ENCODE peak calls at places on chromosomes 1 and 21, in five cellular contexts. W is A549, E is pancreas, Z is astrocyte of the spinal cord, M is fibroblast of lung. J is an unnamed sample.

GRCh38 chr21:35933466-35933865 is 126.9 kb downstream of the SETD4 start:
- DNase-seq in W (peak; percentile 7), E (peak; percentile 20), Z (peak; percentile 87), M (peak; percentile 77), J (peak; percentile 96)

GRCh38 chr1:182786223-182787001 is 3.2 kb upstream of the NPL start:
- DNase-seq in W (peak; percentile 78), E (peak; percentile 28), Z (peak; percentile 77), M (peak; percentile 60), J (peak; percentile 43)

GRCh38 chr1:62716397-62716796 is 28.2 kb upstream of the DOCK7 start:
- DNase-seq in W (no peak), E (no peak), Z (no peak), M (no peak), J (peak; percentile 30)

GRCh38 chr1:151655362-151655761 is 43.5 kb downstream of the SNX27 start:
- DNase-seq in W (no peak), E (no peak), Z (no peak), M (no peak), J (no peak)

GRCh38 chr1:43835141-43836021 is 98.2 kb upstream of the ARTN start:
- DNase-seq in W (no peak), E (no peak), Z (peak; percentile 96), M (peak; percentile 97), J (peak; percentile 94)

GRCh38 chr1:91744973-91745648 is 140.8 kb downstream of the TGFBR3 start:
- DNase-seq in W (no peak), E (peak; percentile 50), Z (no peak), M (no peak), J (peak; percentile 68)

GRCh38 chr21:22796147-22796546 is 1797.9 kb downstream of the NCAM2 start:
- DNase-seq in W (no peak), E (no peak), Z (no peak), M (no peak), J (no peak)

GRCh38 chr1:114111731-114112661 is 41.7 kb downstream of the SYT6 start:
- DNase-seq in W (peak; percentile 41), E (no peak), Z (no peak), M (no peak), J (no peak)

GRCh38 chr1:68093737-68094136 is 43.3 kb upstream of the DIRAS3 start:
- DNase-seq in W (no peak), E (no peak), Z (peak; percentile 44), M (peak; percentile 72), J (no peak)

GRCh38 chr1:170273556-170274501 is 128.1 kb downstream of the NTMT2 start:
- DNase-seq in W (no peak), E (peak; percentile 2), Z (no peak), M (no peak), J (no peak)

GRCh38 chr1:1299686-1300351 is 7.9 kb downstream of the ACAP3 start:
- DNase-seq in W (no peak), E (no peak), Z (no peak), M (no peak), J (no peak)

GRCh38 chr1:240030236-240030635 is 61.4 kb upstream of the FMN2 start:
- DNase-seq in W (no peak), E (no peak), Z (peak; percentile 10), M (peak; percentile 78), J (peak; percentile 18)

GRCh38 chr1:154453155-154453554 is 48.0 kb downstream of the IL6R start:
- DNase-seq in W (no peak), E (no peak), Z (no peak), M (no peak), J (peak; percentile 63)

GRCh38 chr1:60911980-60912692 is 170.2 kb upstream of the NFIA start:
- DNase-seq in W (no peak), E (no peak), Z (no peak), M (no peak), J (no peak)

GRCh38 chr1:111615874-111616715 is 3.5 kb upstream of the RAP1A start:
- DNase-seq in W (no peak), E (no peak), Z (no peak), M (no peak), J (no peak)

DNA sequence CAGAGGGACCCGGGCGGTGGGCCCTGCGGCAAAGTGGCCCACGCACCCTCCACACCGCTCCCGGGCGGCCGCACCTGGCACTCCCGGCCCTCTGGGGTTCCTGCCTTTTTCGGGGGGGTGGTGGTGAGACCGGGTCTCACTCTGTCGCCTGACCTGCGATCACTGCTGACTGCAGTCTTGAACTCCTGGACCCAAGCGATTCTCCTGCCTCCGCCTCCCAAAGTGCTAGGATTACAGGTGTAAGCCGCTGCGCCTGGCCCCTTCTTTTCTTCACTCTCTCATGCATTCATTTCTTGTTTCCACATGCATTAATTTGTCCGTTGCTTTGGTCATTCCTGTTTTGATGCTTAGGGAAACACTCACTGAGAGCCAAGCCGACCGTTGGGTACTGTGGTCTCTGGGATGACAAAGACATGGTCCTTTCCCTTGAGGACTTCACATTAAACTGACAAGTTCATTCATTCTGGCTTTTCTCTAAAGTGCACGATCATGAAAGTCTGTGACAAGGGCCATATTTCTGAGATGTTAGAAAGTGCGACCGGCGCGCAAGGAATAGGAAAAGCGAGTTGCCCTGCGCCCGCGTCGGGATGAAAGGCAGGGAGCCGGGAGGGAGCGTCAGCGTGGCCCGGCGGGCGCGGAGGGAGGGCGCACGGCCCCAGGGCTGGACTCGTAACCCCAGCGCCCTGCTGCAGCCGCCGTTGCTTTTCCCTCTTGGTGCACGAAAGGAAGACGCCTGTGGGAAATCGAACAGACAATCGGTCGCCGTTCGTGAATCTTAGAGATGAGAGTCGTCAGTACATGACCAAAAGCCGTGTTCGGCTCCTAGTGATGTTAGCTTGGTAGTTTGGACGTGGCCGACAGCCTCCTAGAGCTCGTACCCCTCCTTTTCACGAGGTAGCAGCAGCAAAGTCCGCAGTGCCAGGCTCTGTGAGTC is 1.0 kb upstream of the MCOLN2 start:
- DNase-seq in W (no peak), E (no peak), Z (peak; percentile 11), M (peak; percentile 14), J (peak; percentile 67)
- H3K4me3 ChIP-seq in W (peak overlapping the region; percentile 93), E (peak overlapping the region; percentile 73), Z (peak overlapping the region; percentile 34), M (peak overlapping the region; percentile 44), J (peak overlapping the region; percentile 64)

GRCh38 chr1:222769181-222769580 is 32.2 kb downstream of the FAM177B start:
- DNase-seq in W (peak; percentile 33), E (no peak), Z (no peak), M (no peak), J (no peak)
- TF ChIP-seq CTCF in W (no peak), E (no peak), Z (no peak), M (no peak), J (no peak)

DNA sequence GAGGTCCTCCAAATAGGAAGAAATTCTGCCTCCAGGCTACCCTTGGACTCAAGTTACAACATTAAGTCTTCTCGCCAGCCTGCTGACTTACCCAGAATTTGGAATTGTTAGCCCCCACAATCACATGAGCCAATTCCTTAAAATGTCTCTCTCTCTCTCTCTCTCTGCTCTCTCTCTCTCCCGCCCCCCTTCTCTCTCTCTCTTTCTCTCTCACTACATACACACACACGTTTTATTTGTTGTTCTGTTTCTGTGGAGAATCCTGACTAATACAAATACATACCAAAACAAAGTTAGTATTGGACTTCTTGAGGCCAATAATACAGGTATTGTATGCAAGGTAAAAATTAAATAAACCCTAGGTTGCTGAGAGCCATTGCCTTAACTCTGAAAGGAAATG is 72.1 kb downstream of the TNFSF18 start:
- DNase-seq in W (no peak), E (no peak), Z (no peak), M (no peak), J (no peak)
- H3K4me3 ChIP-seq in W (no peak overlapping the region), E (no peak overlapping the region), Z (no peak overlapping the region), M (no peak overlapping the region), J (no peak overlapping the region)

GRCh38 chr1:39359028-39359570 is 132.3 kb upstream of the BMP8A start:
- DNase-seq in W (no peak), E (no peak), Z (peak; percentile 37), M (peak; percentile 72), J (no peak)

GRCh38 chr1:39358491-39358890 is 132.9 kb upstream of the BMP8A start:
- DNase-seq in W (no peak), E (no peak), Z (no peak), M (no peak), J (no peak)

GRCh38 chr1:39352881-39353280 is 138.6 kb upstream of the BMP8A start:
- DNase-seq in W (no peak), E (no peak), Z (no peak), M (no peak), J (peak; percentile 61)

DNA sequence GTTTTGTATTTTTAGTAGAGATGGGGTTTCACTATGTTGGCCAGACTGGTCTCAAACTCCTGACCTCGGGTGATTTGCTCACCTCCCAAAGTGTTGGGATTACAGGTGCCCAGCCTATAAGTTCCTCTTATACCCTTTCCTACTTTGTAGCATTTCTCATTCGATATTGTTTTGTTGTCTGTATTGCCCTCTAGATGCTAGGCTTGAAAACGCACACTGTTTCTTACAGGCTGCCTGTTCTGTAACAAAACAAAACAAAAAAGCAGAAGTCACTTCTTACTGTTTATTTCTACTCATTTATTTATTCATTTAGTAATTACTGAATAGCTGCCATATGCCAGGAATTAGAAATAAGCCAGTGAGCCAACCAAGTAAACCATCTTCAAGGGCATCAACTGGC is 136.9 kb upstream of the BMP8A start:
- DNase-seq in W (no peak), E (no peak), Z (no peak), M (no peak), J (no peak)
- TF ChIP-seq CTCF in W (no peak), E (no peak), Z (no peak), M (no peak), J (no peak)

GRCh38 chr1:24414884-24415333 is 693 bp upstream of the NIPAL3 start:
- DNase-seq in W (no peak), E (peak; percentile 29), Z (no peak), M (no peak), J (no peak)

GRCh38 chr1:24415910-24416665 is 486 bp downstream of the NIPAL3 start:
- DNase-seq in W (no peak), E (peak; percentile 48), Z (peak; percentile 26), M (peak; percentile 37), J (peak; percentile 46)

GRCh38 chr1:24415334-24415909 is at the start of gene NIPAL3:
- DNase-seq in W (peak; percentile 99), E (peak; percentile 99), Z (peak; percentile 99), M (peak; percentile 100), J (peak; percentile 99)

GRCh38 chr1:24417681-24418080 is 2.1 kb downstream of the NIPAL3 start:
- DNase-seq in W (no peak), E (no peak), Z (no peak), M (peak; percentile 59), J (no peak)

DNA sequence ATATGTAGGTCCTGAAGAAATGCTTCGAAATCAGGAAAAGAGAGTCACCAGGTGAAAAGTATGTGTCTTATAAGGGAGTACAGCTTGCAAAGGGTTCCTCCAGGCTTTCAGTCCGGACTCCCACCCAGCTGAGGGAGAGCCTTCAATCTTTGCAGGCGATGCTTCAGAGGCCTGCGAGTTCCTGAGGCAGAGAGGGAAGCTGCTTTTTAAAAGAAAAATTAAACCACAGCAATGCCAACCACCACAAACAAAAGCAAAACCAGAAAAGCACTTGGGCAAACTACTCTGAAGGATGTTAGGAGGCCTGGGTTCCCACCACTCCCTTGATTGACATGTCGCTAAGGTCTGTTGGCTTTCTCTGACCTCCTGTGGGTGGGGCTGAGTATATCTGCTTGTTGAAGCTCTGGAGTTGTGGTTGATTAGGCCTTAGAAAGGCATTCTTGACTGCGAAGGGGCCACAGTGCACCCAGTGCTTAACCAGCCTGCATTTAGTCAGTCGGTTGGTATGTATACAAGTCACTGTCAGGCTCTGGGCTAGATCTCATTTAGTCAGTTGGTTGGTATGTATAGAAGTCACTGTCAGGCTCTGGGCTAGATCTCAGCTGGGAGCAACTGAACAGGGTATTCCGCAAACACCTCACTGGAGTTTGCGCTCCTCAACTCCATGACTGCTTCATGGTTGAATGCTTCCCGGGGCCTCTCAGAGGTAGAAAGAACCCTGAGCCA is 1.2 kb downstream of the NIPAL3 start:
- DNase-seq in W (no peak), E (no peak), Z (peak; percentile 91), M (peak; percentile 100), J (peak; percentile 97)
- H3K4me3 ChIP-seq in W (peak overlapping the region; percentile 67), E (peak overlapping the region; percentile 77), Z (peak overlapping the region; percentile 80), M (peak overlapping the region; percentile 79), J (peak overlapping the region; percentile 76)

J was measured in foreskin fibroblast.